ENCODE peak calls at places on chromosomes 16 and 17, in four cellular contexts. J is AG10803, W is mucosa of descending colon, M is heart right ventricle. V is an unnamed sample.

GRCh38 chr16:70686376-70687171 is 721 bp upstream of the MTSS2 start:
- DNase-seq in J (no peak), W (no peak), M (no peak), V (no peak)

GRCh38 chr17:19372439-19372838 is 5.9 kb upstream of the MAPK7 start:
- DNase-seq in J (no peak), W (no peak), M (no peak), V (no peak)

GRCh38 chr17:2982854-2983636 is 80.4 kb downstream of the OR1D5 start:
- DNase-seq in J (peak), W (peak), M (peak), V (no peak)

GRCh38 chr16:1825864-1826690 is 548 bp downstream of the HAGH start:
- DNase-seq in J (peak), W (peak), M (peak), V (peak)

GRCh38 chr17:46986401-46986800 is 7.3 kb upstream of the RPRML start:
- DNase-seq in J (no peak), W (no peak), M (no peak), V (no peak)

GRCh38 chr17:81890447-81891302 is 711 bp downstream of the ALYREF start:
- DNase-seq in J (no peak), W (peak), M (no peak), V (peak)

GRCh38 chr16:11719171-11719570 is 23.5 kb downstream of the TXNDC11 start:
- DNase-seq in J (no peak), W (no peak), M (no peak), V (no peak)

GRCh38 chr17:2990396-2990795 is 73.0 kb downstream of the OR1D5 start:
- DNase-seq in J (no peak), W (no peak), M (no peak), V (no peak)

GRCh38 chr16:49516382-49517036 is 142.9 kb downstream of the C16orf78 start:
- DNase-seq in J (no peak), W (peak), M (no peak), V (peak)

GRCh38 chr17:67378444-67379250 is 1.6 kb downstream of the PITPNC1 start:
- DNase-seq in J (peak), W (peak), M (peak), V (peak)

GRCh38 chr16:47625115-47625567 is 164.0 kb downstream of the PHKB start:
- DNase-seq in J (no peak), W (no peak), M (no peak), V (no peak)

GRCh38 chr16:69831212-69832123 is 69.3 kb downstream of the WWP2 start:
- DNase-seq in J (peak), W (no peak), M (no peak), V (no peak)

GRCh38 chr16:12499032-12499735 is 304.5 kb downstream of the CPPED1 start:
- DNase-seq in J (no peak), W (no peak), M (no peak), V (no peak)

GRCh38 chr17:45425984-45426413 is 6.7 kb downstream of the ARHGAP27 start:
- DNase-seq in J (no peak), W (no peak), M (no peak), V (peak)

GRCh38 chr16:47939690-47940089 is 216.1 kb downstream of the ABCC12 start:
- DNase-seq in J (no peak), W (no peak), M (no peak), V (no peak)

GRCh38 chr17:78185981-78186688 is 717 bp downstream of the TK1 start:
- DNase-seq in J (peak), W (peak), M (no peak), V (no peak)

GRCh38 chr17:4635823-4636375 is 5.6 kb downstream of the ALOX15 start:
- DNase-seq in J (no peak), W (no peak), M (peak), V (no peak)

GRCh38 chr17:14919049-14919545 is 346.0 kb downstream of the PMP22 start:
- DNase-seq in J (no peak), W (no peak), M (no peak), V (no peak)

GRCh38 chr16:72137380-72138063 is 34.4 kb downstream of the PMFBP1 start:
- DNase-seq in J (no peak), W (no peak), M (no peak), V (no peak)

GRCh38 chr17:80793851-80794267 is 197.8 kb upstream of the CHMP6 start:
- DNase-seq in J (peak), W (no peak), M (no peak), V (peak)

GRCh38 chr17:33452797-33453196 is 159.7 kb upstream of the ASIC2 start:
- DNase-seq in J (no peak), W (no peak), M (no peak), V (no peak)

GRCh38 chr17:16980813-16981731 is 9.2 kb upstream of the TNFRSF13B start:
- DNase-seq in J (peak), W (no peak), M (no peak), V (no peak)

GRCh38 chr16:74480150-74481029 is 59.1 kb upstream of the CLEC18B start:
- DNase-seq in J (peak), W (peak), M (peak), V (no peak)

GRCh38 chr17:19011581-19011980 is 7.0 kb upstream of the FAM83G start:
- DNase-seq in J (no peak), W (peak), M (no peak), V (peak)

DNA sequence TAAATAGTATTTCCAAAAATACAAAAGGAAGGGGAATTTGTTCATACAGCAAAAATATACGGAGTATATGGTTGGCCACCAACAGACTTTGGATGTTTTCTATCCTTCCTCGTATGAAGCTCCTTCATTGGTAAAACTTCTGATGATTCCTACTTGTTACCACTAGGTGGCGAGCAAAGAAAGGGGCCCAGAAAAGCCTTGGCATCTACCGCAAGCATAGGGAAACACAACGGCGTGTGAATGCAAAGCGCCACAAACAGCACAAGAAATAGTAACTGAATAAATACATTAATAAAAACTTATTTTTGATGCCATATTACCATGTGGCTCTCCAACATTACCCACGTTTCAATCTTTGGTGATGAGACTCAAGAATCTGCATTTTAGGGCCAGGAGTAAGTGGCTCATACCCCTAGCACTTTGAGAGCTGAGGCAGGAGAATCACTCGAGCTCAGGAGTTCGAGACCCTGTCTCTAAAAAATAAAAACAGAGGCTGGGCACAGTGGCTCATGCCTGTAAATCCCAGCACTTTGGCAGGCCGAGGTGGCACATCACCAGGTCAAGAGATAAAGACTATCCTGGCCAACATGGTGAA is 34.5 kb downstream of the YWHAE start:
- DNase-seq in J (peak), W (no peak), M (peak), V (no peak)
- H3K4me3 ChIP-seq in J (no peak), W (no peak), M (no peak), V (no peak)

GRCh38 chr16:28974437-28975157 is at the start of gene SPNS1:
- DNase-seq in J (peak), W (peak), M (peak), V (peak)

GRCh38 chr16:28977703-28978641 is 3.4 kb downstream of the SPNS1 start:
- DNase-seq in J (no peak), W (no peak), M (no peak), V (no peak)

GRCh38 chr16:28975158-28975603 is 603 bp downstream of the SPNS1 start:
- DNase-seq in J (no peak), W (no peak), M (no peak), V (no peak)

GRCh38 chr16:28974007-28974436 is 556 bp upstream of the SPNS1 start:
- DNase-seq in J (peak), W (no peak), M (peak), V (no peak)
- TF ChIP-seq CTCF in J (peak), W (peak), M (peak), V (peak)

GRCh38 chr17:39605492-39606433 is 2.0 kb downstream of the NEUROD2 start:
- DNase-seq in J (no peak), W (no peak), M (no peak), V (no peak)
- H3K4me3 ChIP-seq in J (no peak), W (no peak), M (peak), V (no peak)

GRCh38 chr16:81485824-81486554 is 41.4 kb downstream of the CMIP start:
- DNase-seq in J (peak), W (no peak), M (no peak), V (peak)
- TF ChIP-seq CTCF in J (no peak), W (no peak), M (no peak), V (no peak)